ENCODE peak calls at places on chromosomes 4 and X, in seven cellular contexts. J is neuronal stem cell, N is IMR-90, O is mesenchymal stem cell, L is H9, H is H1, T is mesendoderm. P is an unnamed sample.

GRCh38 chr4:96228463-96228862 is 388.6 kb downstream of the PDHA2 start:
- DNase-seq in J (no peak), H (no peak), L (no peak), O (no peak), N (no peak), T (peak; percentile 35), P (peak; percentile 11)

GRCh38 chr4:113637363-113637762 is 124.2 kb downstream of the CAMK2D start:
- DNase-seq in T (no peak), O (no peak), N (peak; percentile 77), J (no peak), H (no peak), L (no peak), P (no peak)

GRCh38 chr4:26372525-26373172 is 51.8 kb downstream of the RBPJ start:
- DNase-seq in T (peak; percentile 53), N (peak; percentile 77), J (no peak), L (no peak), H (no peak), O (peak; percentile 92), P (peak; percentile 20)

GRCh38 chrX:139762400-139763183 is 54.6 kb upstream of the MCF2 start:
- DNase-seq in T (no peak), J (no peak), O (no peak), H (no peak), N (peak; percentile 44), L (no peak), P (no peak)

GRCh38 chr4:89640620-89641366 is 196.2 kb downstream of the SNCA start:
- DNase-seq in H (peak; percentile 91), J (peak; percentile 79), O (peak; percentile 74), T (peak; percentile 95), L (peak; percentile 95), N (peak; percentile 49), P (peak; percentile 51)

GRCh38 chr4:3872834-3873313 is 106.7 kb downstream of the ADRA2C start:
- DNase-seq in N (no peak), O (no peak), H (no peak), T (peak; percentile 72), L (peak; percentile 78), J (no peak), P (no peak)

GRCh38 chrX:25156323-25156722 is 140.6 kb upstream of the ARX start:
- DNase-seq in O (peak; percentile 0), L (no peak), T (no peak), J (no peak), N (no peak), H (no peak), P (no peak)

GRCh38 chr4:113406723-113407016 is 354.9 kb downstream of the CAMK2D start:
- DNase-seq in H (no peak), T (no peak), O (no peak), J (no peak), N (no peak), L (no peak), P (no peak)

GRCh38 chrX:57977992-57978391 is 67.7 kb upstream of the ZXDA start:
- DNase-seq in N (no peak), T (no peak), L (no peak), J (no peak), O (no peak), H (no peak), P (no peak)

GRCh38 chrX:17521871-17522693 is 147.1 kb downstream of the NHS start:
- DNase-seq in H (no peak), N (peak; percentile 45), T (peak; percentile 75), L (peak; percentile 56), O (no peak), J (no peak), P (no peak)

GRCh38 chr4:134132086-134132783 is 69.4 kb downstream of the PABPC4L start:
- DNase-seq in L (no peak), N (no peak), T (no peak), J (no peak), H (no peak), O (no peak), P (no peak)

GRCh38 chr4:134126161-134126560 is 75.4 kb downstream of the PABPC4L start:
- DNase-seq in L (no peak), J (no peak), O (no peak), N (no peak), H (no peak), T (peak; percentile 91), P (no peak)

GRCh38 chr4:134122903-134123302 is 78.7 kb downstream of the PABPC4L start:
- DNase-seq in T (no peak), O (no peak), H (no peak), N (no peak), L (no peak), J (no peak), P (no peak)

DNA sequence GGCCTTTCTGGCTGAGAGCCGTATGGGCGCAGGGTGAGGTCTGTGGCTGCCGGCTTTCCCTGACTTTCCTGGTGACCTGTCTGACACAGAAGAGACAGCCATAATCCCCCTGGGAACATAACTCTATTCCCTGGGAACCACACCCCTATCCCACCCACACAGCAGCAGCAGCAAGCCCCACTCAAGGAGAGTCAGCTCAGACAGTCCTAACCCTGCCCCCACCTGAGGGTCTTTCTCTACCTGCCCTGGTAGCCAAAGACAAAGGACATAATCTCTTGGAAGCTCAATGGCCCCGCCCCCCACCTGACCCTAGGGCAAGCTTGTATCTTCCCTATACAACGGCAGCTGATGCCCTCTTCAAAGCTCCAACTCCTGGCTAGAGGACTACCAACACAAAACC is 74.6 kb downstream of the PABPC4L start:
- DNase-seq in N (no peak), H (no peak), L (no peak), T (no peak), O (no peak), J (no peak), P (no peak)
- H2BK5ac ChIP-seq in N (no peak overlapping the region), H (no peak overlapping the region), L (no peak overlapping the region), T (peak overlapping the region; percentile 26), O (no peak overlapping the region), J (no peak overlapping the region), P (no peak overlapping the region)

DNA sequence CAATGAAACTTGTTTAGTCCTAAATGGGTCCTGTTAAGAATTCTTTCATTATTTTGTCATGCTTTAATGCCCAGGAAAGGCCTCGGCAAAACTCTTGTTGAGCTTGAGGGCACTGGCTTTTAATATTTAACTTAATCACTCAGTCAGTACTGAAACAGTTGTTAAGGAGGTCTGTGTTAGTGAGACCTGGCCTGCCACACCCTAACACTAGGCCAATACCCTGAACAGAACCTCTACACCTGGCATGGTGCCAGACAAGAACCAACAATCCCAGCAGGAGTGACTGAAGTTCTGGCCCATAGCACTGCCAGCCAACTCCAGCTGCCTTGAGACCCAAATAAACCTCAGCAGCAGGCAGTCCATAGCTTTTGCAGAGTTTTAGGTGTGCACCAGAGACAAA is 85.7 kb upstream of the ITM2A start:
- DNase-seq in T (no peak), L (no peak), N (no peak), O (no peak), H (no peak), J (no peak), P (no peak)
- H2BK5ac ChIP-seq in T (no peak overlapping the region), L (no peak overlapping the region), N (no peak overlapping the region), O (no peak overlapping the region), H (no peak overlapping the region), J (no peak overlapping the region), P (no peak overlapping the region)

GRCh38 chr4:81503586-81503985 is 31.9 kb upstream of the RASGEF1B start:
- DNase-seq in T (peak; percentile 56), N (no peak), H (no peak), L (no peak), O (no peak), J (no peak), P (no peak)
- H2BK5ac ChIP-seq in T (no peak overlapping the region), N (no peak overlapping the region), H (no peak overlapping the region), L (no peak overlapping the region), O (no peak overlapping the region), J (no peak overlapping the region), P (no peak overlapping the region)

DNA sequence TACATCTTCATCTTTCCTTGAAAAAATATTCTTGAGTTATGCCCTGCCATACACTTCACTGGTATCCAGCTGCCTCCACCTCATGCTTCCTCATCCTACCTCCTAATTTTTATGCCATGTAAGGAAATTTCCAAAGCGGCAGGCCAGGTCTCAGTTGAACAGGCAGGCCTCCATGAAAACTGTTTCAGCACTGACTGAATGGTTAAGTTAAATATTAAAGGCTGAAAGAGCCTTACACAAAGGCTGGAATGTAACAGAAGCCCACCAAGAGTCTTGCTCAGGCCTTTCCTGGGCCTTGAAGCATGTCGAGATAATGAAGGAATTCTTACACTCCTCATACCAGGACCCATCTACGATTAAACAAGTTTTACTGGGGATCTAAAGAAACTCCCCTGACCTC is 359.6 kb upstream of the NOCT start:
- DNase-seq in J (no peak), L (no peak), T (no peak), H (no peak), N (no peak), O (no peak), P (no peak)
- H2BK5ac ChIP-seq in J (no peak overlapping the region), L (no peak overlapping the region), T (no peak overlapping the region), H (no peak overlapping the region), N (no peak overlapping the region), O (peak overlapping the region; percentile 76), P (no peak overlapping the region)

GRCh38 chr4:4980818-4981217 is 38.4 kb downstream of the CYTL1 start:
- DNase-seq in T (no peak), N (no peak), H (no peak), O (no peak), J (no peak), L (no peak), P (no peak)
- H2BK5ac ChIP-seq in T (no peak overlapping the region), N (no peak overlapping the region), H (no peak overlapping the region), O (no peak overlapping the region), J (no peak overlapping the region), L (no peak overlapping the region), P (no peak overlapping the region)

DNA sequence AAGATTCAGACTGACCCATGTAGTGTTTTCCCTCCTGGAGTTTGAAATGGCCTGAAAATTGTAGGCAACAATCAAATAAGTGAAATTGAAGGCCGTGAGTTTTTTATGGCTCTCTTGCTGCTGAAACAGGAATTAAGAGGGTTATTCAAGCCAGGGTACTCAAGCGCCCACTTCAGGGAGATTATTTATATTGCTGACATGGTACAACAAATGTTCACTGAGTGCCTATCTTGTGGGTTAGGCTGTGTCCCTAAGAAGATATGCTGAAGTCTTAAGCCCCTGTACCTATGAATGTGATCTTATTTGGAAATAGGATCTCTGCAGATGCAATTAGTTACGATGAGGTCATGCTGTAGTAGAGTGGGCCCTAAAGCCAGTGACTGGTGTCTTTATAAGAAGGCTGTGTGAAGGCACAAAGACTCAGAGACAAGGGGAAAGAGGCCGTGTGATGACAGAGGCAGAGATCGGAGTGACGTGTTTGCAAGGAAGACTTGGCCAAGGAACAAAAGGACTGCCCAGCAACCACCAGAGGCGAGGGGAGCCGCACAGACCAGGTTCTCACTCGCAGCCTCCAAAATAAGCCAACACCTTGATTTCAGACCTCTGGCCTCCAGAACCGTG is 72.9 kb downstream of the MED28 start:
- DNase-seq in T (no peak), J (no peak), H (no peak), O (no peak), N (no peak), L (no peak), P (no peak)
- H2BK5ac ChIP-seq in T (no peak overlapping the region), J (no peak overlapping the region), H (no peak overlapping the region), O (no peak overlapping the region), N (no peak overlapping the region), L (no peak overlapping the region), P (no peak overlapping the region)

DNA sequence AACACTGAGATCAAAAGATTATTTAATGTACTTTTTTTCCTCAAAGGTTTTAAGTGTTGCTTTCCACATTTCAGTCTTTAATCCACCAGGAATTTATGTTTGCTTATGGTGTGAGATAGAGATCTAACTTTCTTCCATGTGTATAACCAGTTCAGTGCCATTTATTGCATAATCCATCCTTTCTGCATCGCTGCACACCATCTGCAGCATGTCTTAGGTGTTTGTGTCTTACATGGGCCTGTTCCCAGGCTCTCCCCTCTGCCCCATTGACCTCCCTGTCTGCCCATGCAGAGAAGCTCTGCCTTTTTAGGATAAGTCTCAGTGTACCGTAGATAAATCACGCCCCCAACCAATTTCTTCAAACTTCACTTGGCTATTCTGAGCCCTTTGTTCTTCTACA is 30.3 kb downstream of the NSDHL start:
- DNase-seq in N (peak; percentile 21), H (no peak), J (no peak), L (no peak), T (no peak), O (peak; percentile 18), P (no peak)
- H2BK5ac ChIP-seq in N (no peak overlapping the region), H (no peak overlapping the region), J (no peak overlapping the region), L (no peak overlapping the region), T (no peak overlapping the region), O (no peak overlapping the region), P (no peak overlapping the region)